ENCODE peak calls at places on chromosome 16, in four cellular contexts. One of them, this sample, is unnamed.

GRCh38 chr16:76670125-76670857 is 393.1 kb downstream of the CNTNAP4 start:
- DNase-seq in WTC11: no peak
- DNase-seq in HepG2: no peak
- DNase-seq in K562: no peak
- DNase-seq in this sample: no peak

GRCh38 chr16:12494716-12495115 is 309.0 kb downstream of the CPPED1 start:
- DNase-seq in WTC11: no peak
- DNase-seq in HepG2: no peak
- DNase-seq in K562: no peak
- DNase-seq in this sample: no peak

GRCh38 chr16:89426736-89427525 is 63.4 kb downstream of the ANKRD11 start:
- DNase-seq in WTC11: no peak
- DNase-seq in HepG2: no peak
- DNase-seq in K562: no peak
- DNase-seq in this sample: no peak

GRCh38 chr16:47779201-47780016 is 318.3 kb downstream of the PHKB start:
- DNase-seq in WTC11: no peak
- DNase-seq in HepG2: no peak
- DNase-seq in K562: peak
- DNase-seq in this sample: no peak

GRCh38 chr16:9713907-9714306 is 468.3 kb downstream of the GRIN2A start:
- DNase-seq in WTC11: no peak
- DNase-seq in HepG2: no peak
- DNase-seq in K562: no peak
- DNase-seq in this sample: no peak

GRCh38 chr16:30474062-30474452 is 1.5 kb downstream of the ITGAL start:
- DNase-seq in WTC11: no peak
- DNase-seq in HepG2: no peak
- DNase-seq in K562: no peak
- DNase-seq in this sample: no peak

GRCh38 chr16:58393138-58393504 is 850 bp downstream of the GINS3 start:
- DNase-seq in WTC11: no peak
- DNase-seq in HepG2: peak
- DNase-seq in K562: peak
- DNase-seq in this sample: peak

GRCh38 chr16:53089434-53090270 is 34.9 kb downstream of the CHD9 start:
- DNase-seq in WTC11: no peak
- DNase-seq in HepG2: peak
- DNase-seq in K562: no peak
- DNase-seq in this sample: no peak

GRCh38 chr16:20611350-20611902 is 35.3 kb upstream of the ACSM2B start:
- DNase-seq in WTC11: no peak
- DNase-seq in HepG2: no peak
- DNase-seq in K562: no peak
- DNase-seq in this sample: no peak

GRCh38 chr16:81060576-81061306 is 16.3 kb downstream of the C16orf46 start:
- DNase-seq in WTC11: no peak
- DNase-seq in HepG2: no peak
- DNase-seq in K562: no peak
- DNase-seq in this sample: no peak

GRCh38 chr16:68298907-68299515 is 11.7 kb downstream of the SLC7A6OS start:
- DNase-seq in WTC11: no peak
- DNase-seq in HepG2: peak
- DNase-seq in K562: no peak
- DNase-seq in this sample: no peak

GRCh38 chr16:11977206-11978041 is 890 bp downstream of the SNX29 start:
- DNase-seq in WTC11: no peak
- DNase-seq in HepG2: no peak
- DNase-seq in K562: peak
- DNase-seq in this sample: no peak

GRCh38 chr16:49281843-49282642 is 405 bp upstream of the CBLN1 start:
- DNase-seq in WTC11: peak
- DNase-seq in HepG2: no peak
- DNase-seq in K562: peak
- DNase-seq in this sample: peak

GRCh38 chr16:87226926-87227650 is 90.1 kb downstream of the C16orf95 start:
- DNase-seq in WTC11: no peak
- DNase-seq in HepG2: no peak
- DNase-seq in K562: no peak
- DNase-seq in this sample: no peak

GRCh38 chr16:86120982-86121242 is 221.9 kb downstream of the IRF8 start:
- DNase-seq in WTC11: no peak
- DNase-seq in HepG2: no peak
- DNase-seq in K562: no peak
- DNase-seq in this sample: no peak

GRCh38 chr16:89189358-89190025 is 10.8 kb downstream of the SLC22A31 start:
- DNase-seq in WTC11: no peak
- DNase-seq in HepG2: no peak
- DNase-seq in K562: no peak
- DNase-seq in this sample: no peak

DNA sequence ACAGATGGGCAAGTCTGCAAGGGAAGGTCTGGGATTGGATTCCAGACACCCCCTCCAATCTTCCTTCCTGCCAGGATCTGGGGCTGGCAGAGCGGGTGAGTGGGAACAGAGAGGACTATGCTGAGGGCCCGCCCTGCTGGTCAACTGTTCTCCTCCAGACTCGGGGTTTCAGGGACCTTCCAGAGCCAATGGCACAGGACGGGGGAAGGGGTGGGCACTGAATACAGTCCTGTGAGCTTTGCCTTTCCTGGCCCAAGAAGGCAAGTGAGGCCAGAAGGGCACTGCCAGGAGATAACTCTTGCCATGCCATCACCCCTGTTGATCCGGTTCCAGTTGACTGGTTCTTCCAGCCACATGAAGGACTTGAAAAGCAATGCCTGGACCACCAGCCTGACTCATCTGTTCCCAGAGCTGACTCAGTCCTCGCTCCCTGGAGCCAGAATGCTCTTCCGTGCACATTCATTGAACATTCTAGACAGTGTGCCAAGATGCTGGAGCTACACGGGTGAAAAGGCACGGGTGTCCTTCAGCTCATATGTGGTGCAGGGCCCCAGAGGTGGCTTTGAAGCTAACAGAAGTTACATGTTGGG is 538 bp upstream of the MEFV start:
- DNase-seq in WTC11: no peak
- DNase-seq in HepG2: no peak
- DNase-seq in K562: no peak
- DNase-seq in this sample: no peak
- TF ChIP-seq ELF4 in WTC11: no peak
- TF ChIP-seq ELF4 in HepG2: no peak
- TF ChIP-seq ELF4 in K562: no peak
- TF ChIP-seq ELF4 in this sample: no peak

GRCh38 chr16:57000271-57001025 is 11.1 kb downstream of the NLRC5 start:
- DNase-seq in WTC11: no peak
- DNase-seq in HepG2: no peak
- DNase-seq in K562: no peak
- DNase-seq in this sample: no peak

GRCh38 chr16:56998861-56999260 is 9.5 kb downstream of the NLRC5 start:
- DNase-seq in WTC11: no peak
- DNase-seq in HepG2: no peak
- DNase-seq in K562: no peak
- DNase-seq in this sample: no peak

GRCh38 chr16:56998352-56998751 is 9.0 kb downstream of the NLRC5 start:
- DNase-seq in WTC11: no peak
- DNase-seq in HepG2: no peak
- DNase-seq in K562: no peak
- DNase-seq in this sample: no peak

GRCh38 chr16:57001026-57001669 is 11.8 kb downstream of the NLRC5 start:
- DNase-seq in WTC11: no peak
- DNase-seq in HepG2: no peak
- DNase-seq in K562: no peak
- DNase-seq in this sample: no peak

GRCh38 chr16:56999409-57000270 is 10.3 kb downstream of the NLRC5 start:
- DNase-seq in WTC11: no peak
- DNase-seq in HepG2: no peak
- DNase-seq in K562: no peak
- DNase-seq in this sample: no peak
- TF ChIP-seq ELF4 in WTC11: no peak
- TF ChIP-seq ELF4 in HepG2: no peak
- TF ChIP-seq ELF4 in K562: no peak
- TF ChIP-seq ELF4 in this sample: no peak

DNA sequence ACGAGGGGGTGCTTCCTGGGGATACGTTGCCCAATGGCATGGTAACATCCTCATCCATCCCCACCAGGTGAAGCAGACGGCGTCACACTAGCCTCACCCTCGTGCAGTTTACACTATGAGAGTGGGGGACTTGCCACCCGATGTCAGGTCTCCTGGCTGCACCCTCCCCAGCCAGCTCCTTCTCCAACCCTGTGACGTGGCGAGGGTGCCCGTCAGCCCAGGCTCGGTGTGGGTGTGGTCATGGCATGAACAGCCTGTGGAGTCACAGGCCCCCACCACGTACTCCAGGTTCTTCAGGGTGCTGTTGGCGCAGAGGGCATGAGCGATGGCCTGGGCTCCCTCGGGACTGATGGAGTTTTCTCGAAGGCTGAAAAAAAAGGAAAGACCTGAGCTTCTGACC is 28.3 kb downstream of the NLRC3 start:
- DNase-seq in WTC11: no peak
- DNase-seq in HepG2: no peak
- DNase-seq in K562: no peak
- DNase-seq in this sample: no peak
- TF ChIP-seq ELF4 in WTC11: no peak
- TF ChIP-seq ELF4 in HepG2: no peak
- TF ChIP-seq ELF4 in K562: no peak
- TF ChIP-seq ELF4 in this sample: no peak

DNA sequence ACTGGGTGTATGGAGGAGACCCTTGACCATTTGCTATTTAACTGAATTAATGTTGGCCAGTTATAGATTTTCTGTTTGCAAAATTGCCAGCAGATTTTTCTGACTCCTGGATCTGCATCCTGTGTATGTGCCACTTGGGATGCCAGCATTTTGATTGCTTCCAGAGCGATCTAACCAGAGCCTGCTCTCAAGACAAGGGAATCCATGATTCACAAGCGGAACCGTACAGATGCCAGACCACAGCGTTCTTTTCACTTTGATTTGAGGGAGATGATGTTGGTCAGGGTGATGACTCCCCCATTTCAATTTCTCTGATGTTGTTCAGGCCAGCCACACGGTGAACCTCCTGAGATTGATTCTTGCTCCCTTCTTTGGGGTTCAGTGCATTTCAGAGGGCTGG is 228.7 kb downstream of the CDH13 start:
- DNase-seq in WTC11: no peak
- DNase-seq in HepG2: no peak
- DNase-seq in K562: no peak
- DNase-seq in this sample: no peak
- TF ChIP-seq ELF4 in WTC11: no peak
- TF ChIP-seq ELF4 in HepG2: no peak
- TF ChIP-seq ELF4 in K562: no peak
- TF ChIP-seq ELF4 in this sample: no peak